ENCODE peak calls at places on chromosomes 1 and 21, in nine cellular contexts. K is activated T-helper 9 cell treated with anti-CD3 and anti-CD28 coated beads, Interleukin-2, amount 50 U/mL, for 16 hours; X is Peyer's patch; L is CD8-positive, alpha-beta memory T cell; B is NCI-H2107; Y is stimulated activated CD8-positive, alpha-beta memory T cell treated with anti-CD3 and anti-CD28 coated beads, Interleukin-4, amount 100 ng/mL, for 1 hour; G is iris pigment epithelial cell; J is mesothelial cell of epicardium; C is activated T-helper 1 cell treated with Interleukin-2 at 50 U/mL for 16 hours. O is an unnamed sample.

GRCh38 chr1:114345930-114346479 is 165.0 kb downstream of the TRIM33 start:
- DNase-seq in K (no peak), X (no peak), L (no peak), B (peak), Y (no peak), G (no peak), J (no peak), C (no peak), O (peak)

GRCh38 chr1:201264072-201264471 is 19.2 kb upstream of the PKP1 start:
- DNase-seq in K (no peak), X (peak), L (no peak), B (no peak), Y (no peak), G (no peak), J (no peak), C (no peak), O (no peak)

GRCh38 chr1:205631727-205632373 is at the start of gene ELK4:
- DNase-seq in K (peak), X (peak), L (peak), B (peak), Y (peak), G (peak), J (peak), C (peak), O (peak)

GRCh38 chr1:62530516-62531154 is 66.7 kb upstream of the ANGPTL3 start:
- DNase-seq in K (no peak), X (peak), L (no peak), B (peak), Y (no peak), G (peak), J (no peak), C (no peak), O (peak)

GRCh38 chr1:24391882-24392603 is 21.5 kb downstream of the STPG1 start:
- DNase-seq in K (peak), X (peak), L (peak), B (peak), Y (no peak), G (peak), J (no peak), C (peak), O (peak)

GRCh38 chr21:29849735-29850176 is 90.0 kb downstream of the GRIK1 start:
- DNase-seq in K (no peak), X (peak), L (no peak), B (peak), Y (peak), G (peak), J (no peak), C (peak), O (peak)

GRCh38 chr1:66711420-66711819 is 40.8 kb upstream of the DYNLT5 start:
- DNase-seq in K (no peak), X (no peak), L (no peak), B (no peak), Y (no peak), G (no peak), J (no peak), C (no peak), O (peak)

GRCh38 chr1:248863011-248863881 is 4.4 kb upstream of the ZNF692 start:
- DNase-seq in K (peak), X (peak), L (peak), B (peak), Y (peak), G (peak), J (peak), C (peak), O (peak)

GRCh38 chr1:82978461-82979324 is 1020.2 kb downstream of the TTLL7 start:
- DNase-seq in K (no peak), X (no peak), L (no peak), B (no peak), Y (no peak), G (no peak), J (no peak), C (no peak), O (no peak)

GRCh38 chr1:178254433-178254832 is 160.5 kb downstream of the RASAL2 start:
- DNase-seq in K (no peak), X (no peak), L (no peak), B (no peak), Y (no peak), G (peak), J (no peak), C (no peak), O (no peak)

GRCh38 chr1:11611928-11612327 is 42.3 kb downstream of the FBXO2 start:
- DNase-seq in K (no peak), X (no peak), L (no peak), B (no peak), Y (no peak), G (no peak), J (no peak), C (no peak), O (no peak)

GRCh38 chr1:107993920-107994319 is 28.9 kb upstream of the VAV3 start:
- DNase-seq in K (no peak), X (peak), L (no peak), B (no peak), Y (no peak), G (no peak), J (no peak), C (no peak), O (no peak)

GRCh38 chr1:153359241-153359640 is 1.6 kb downstream of the S100A9 start:
- DNase-seq in K (no peak), X (no peak), L (no peak), B (no peak), Y (no peak), G (no peak), J (no peak), C (no peak), O (no peak)

GRCh38 chr21:37292946-37293345 is 25.8 kb upstream of the VPS26C start:
- DNase-seq in K (no peak), X (no peak), L (no peak), B (no peak), Y (no peak), G (peak), J (no peak), C (no peak), O (no peak)

GRCh38 chr1:64540265-64540791 is 70.4 kb downstream of the CACHD1 start:
- DNase-seq in K (no peak), X (no peak), L (no peak), B (no peak), Y (no peak), G (peak), J (no peak), C (no peak), O (peak)

GRCh38 chr1:42209516-42210370 is 45.2 kb upstream of the GUCA2A start:
- DNase-seq in K (no peak), X (no peak), L (no peak), B (no peak), Y (no peak), G (no peak), J (no peak), C (no peak), O (no peak)

GRCh38 chr1:89646259-89646658 is 13.3 kb downstream of the LRRC8C start:
- DNase-seq in K (no peak), X (no peak), L (no peak), B (no peak), Y (no peak), G (no peak), J (no peak), C (no peak), O (no peak)

GRCh38 chr1:42756956-42757891 is 9.6 kb downstream of the P3H1 start:
- DNase-seq in K (no peak), X (no peak), L (no peak), B (no peak), Y (no peak), G (peak), J (no peak), C (no peak), O (peak)

GRCh38 chr21:39422468-39423241 is 22.9 kb downstream of the LCA5L start:
- DNase-seq in K (no peak), X (no peak), L (no peak), B (no peak), Y (no peak), G (no peak), J (no peak), C (no peak), O (no peak)

GRCh38 chr1:10508511-10508951 is 33.8 kb downstream of the PEX14 start:
- DNase-seq in K (no peak), X (peak), L (no peak), B (no peak), Y (no peak), G (peak), J (no peak), C (no peak), O (no peak)

GRCh38 chr1:60573726-60574409 is 500.3 kb upstream of the C1orf87 start:
- DNase-seq in K (no peak), X (no peak), L (no peak), B (no peak), Y (no peak), G (peak), J (no peak), C (no peak), O (peak)

GRCh38 chr21:45992311-45993209 is 11.0 kb downstream of the COL6A1 start:
- DNase-seq in K (no peak), X (peak), L (peak), B (no peak), Y (no peak), G (no peak), J (no peak), C (no peak), O (no peak)

GRCh38 chr1:57485643-57486042 is 61.8 kb upstream of the DAB1 start:
- DNase-seq in K (no peak), X (no peak), L (no peak), B (no peak), Y (no peak), G (peak), J (no peak), C (no peak), O (peak)

GRCh38 chr21:28068455-28069358 is 924.0 kb downstream of the LTN1 start:
- DNase-seq in K (no peak), X (no peak), L (no peak), B (no peak), Y (no peak), G (peak), J (no peak), C (no peak), O (no peak)

GRCh38 chr1:229781453-229781852 is 155.4 kb downstream of the URB2 start:
- DNase-seq in K (no peak), X (peak), L (no peak), B (peak), Y (no peak), G (no peak), J (no peak), C (no peak), O (no peak)

GRCh38 chr1:199855580-199855979 is 171.9 kb upstream of the NR5A2 start:
- DNase-seq in K (no peak), X (no peak), L (no peak), B (no peak), Y (no peak), G (peak), J (no peak), C (no peak), O (no peak)

GRCh38 chr1:240190881-240191385 is 99.2 kb downstream of the FMN2 start:
- DNase-seq in K (no peak), X (no peak), L (no peak), B (peak), Y (no peak), G (peak), J (no peak), C (no peak), O (peak)

GRCh38 chr1:217982711-217983405 is 302.2 kb upstream of the RRP15 start:
- DNase-seq in K (no peak), X (no peak), L (no peak), B (no peak), Y (no peak), G (no peak), J (no peak), C (no peak), O (no peak)

GRCh38 chr1:203425668-203425999 is 50.0 kb upstream of the PRELP start:
- DNase-seq in K (no peak), X (no peak), L (no peak), B (no peak), Y (no peak), G (peak), J (no peak), C (no peak), O (no peak)

GRCh38 chr1:110233861-110234260 is 23.7 kb downstream of the KCNC4 start:
- DNase-seq in K (no peak), X (no peak), L (no peak), B (no peak), Y (no peak), G (no peak), J (no peak), C (no peak), O (no peak)

GRCh38 chr1:230823421-230823820 is 44.9 kb downstream of the C1orf198 start:
- DNase-seq in K (no peak), X (no peak), L (no peak), B (no peak), Y (no peak), G (no peak), J (no peak), C (no peak), O (peak)

GRCh38 chr1:36354486-36354885 is 31.0 kb upstream of the EVA1B start:
- DNase-seq in K (no peak), X (no peak), L (no peak), B (no peak), Y (no peak), G (no peak), J (no peak), C (no peak), O (no peak)

GRCh38 chr1:27258598-27258997 is 24.2 kb downstream of the WDTC1 start:
- DNase-seq in K (no peak), X (no peak), L (no peak), B (no peak), Y (no peak), G (no peak), J (no peak), C (no peak), O (no peak)

GRCh38 chr21:44686843-44687561 is 5.0 kb upstream of the KRTAP12-1 start:
- DNase-seq in K (no peak), X (no peak), L (no peak), B (no peak), Y (no peak), G (no peak), J (no peak), C (no peak), O (no peak)

GRCh38 chr1:1540015-1540816 is at the start of gene TMEM240:
- DNase-seq in K (peak), X (peak), L (peak), B (no peak), Y (no peak), G (peak), J (peak), C (peak), O (peak)

GRCh38 chr1:162349635-162350330 is 26.9 kb downstream of the SPATA46 start:
- DNase-seq in K (no peak), X (peak), L (no peak), B (no peak), Y (no peak), G (peak), J (no peak), C (no peak), O (peak)

GRCh38 chr1:161838885-161839284 is 72.8 kb downstream of the ATF6 start:
- DNase-seq in K (no peak), X (no peak), L (no peak), B (no peak), Y (no peak), G (no peak), J (no peak), C (no peak), O (no peak)

GRCh38 chr1:219461891-219462528 is 150.9 kb downstream of the ZC3H11B start:
- DNase-seq in K (no peak), X (no peak), L (no peak), B (no peak), Y (no peak), G (no peak), J (no peak), C (no peak), O (no peak)

GRCh38 chr1:235295902-235296350 is 32.1 kb downstream of the ARID4B start:
- DNase-seq in K (no peak), X (no peak), L (no peak), B (no peak), Y (no peak), G (peak), J (no peak), C (no peak), O (no peak)

O was measured in AG20443.